ENCODE peak calls at places on chromosomes 12 and 14, in four cellular contexts. One of them, this sample, is unnamed.

GRCh38 chr14:61812347-61813100 is 50.3 kb downstream of the SNAPC1 start:
- DNase-seq in effector memory CD4-positive, alpha-beta T cell: no peak
- DNase-seq in activated CD4-positive, alpha-beta T cell treated with anti-CD3 and anti-CD28 coated beads, Interleukin-2, amount 50 U/mL, for 24 hours: no peak
- DNase-seq in anterior cingulate cortex: peak
- DNase-seq in this sample: peak

GRCh38 chr14:23442721-23443356 is 7.4 kb upstream of the MYH7 start:
- DNase-seq in effector memory CD4-positive, alpha-beta T cell: no peak
- DNase-seq in activated CD4-positive, alpha-beta T cell treated with anti-CD3 and anti-CD28 coated beads, Interleukin-2, amount 50 U/mL, for 24 hours: no peak
- DNase-seq in anterior cingulate cortex: no peak
- DNase-seq in this sample: no peak

GRCh38 chr12:120822832-120823503 is 81.2 kb downstream of the SPPL3 start:
- DNase-seq in effector memory CD4-positive, alpha-beta T cell: no peak
- DNase-seq in activated CD4-positive, alpha-beta T cell treated with anti-CD3 and anti-CD28 coated beads, Interleukin-2, amount 50 U/mL, for 24 hours: no peak
- DNase-seq in anterior cingulate cortex: no peak
- DNase-seq in this sample: no peak

GRCh38 chr12:104669851-104670337 is 213.1 kb downstream of the CHST11 start:
- DNase-seq in effector memory CD4-positive, alpha-beta T cell: peak
- DNase-seq in activated CD4-positive, alpha-beta T cell treated with anti-CD3 and anti-CD28 coated beads, Interleukin-2, amount 50 U/mL, for 24 hours: no peak
- DNase-seq in anterior cingulate cortex: no peak
- DNase-seq in this sample: no peak

GRCh38 chr12:92363295-92364146 is 217.9 kb upstream of the BTG1 start:
- DNase-seq in effector memory CD4-positive, alpha-beta T cell: peak
- DNase-seq in activated CD4-positive, alpha-beta T cell treated with anti-CD3 and anti-CD28 coated beads, Interleukin-2, amount 50 U/mL, for 24 hours: no peak
- DNase-seq in anterior cingulate cortex: peak
- DNase-seq in this sample: peak

GRCh38 chr12:84484796-84485195 is 427.8 kb downstream of the SLC6A15 start:
- DNase-seq in effector memory CD4-positive, alpha-beta T cell: no peak
- DNase-seq in activated CD4-positive, alpha-beta T cell treated with anti-CD3 and anti-CD28 coated beads, Interleukin-2, amount 50 U/mL, for 24 hours: no peak
- DNase-seq in anterior cingulate cortex: no peak
- DNase-seq in this sample: no peak

GRCh38 chr12:127595506-127595905 is 671.5 kb upstream of the TMEM132C start:
- DNase-seq in effector memory CD4-positive, alpha-beta T cell: no peak
- DNase-seq in activated CD4-positive, alpha-beta T cell treated with anti-CD3 and anti-CD28 coated beads, Interleukin-2, amount 50 U/mL, for 24 hours: no peak
- DNase-seq in anterior cingulate cortex: no peak
- DNase-seq in this sample: no peak

GRCh38 chr14:94548131-94548998 is 12.9 kb upstream of the SERPINA4 start:
- DNase-seq in effector memory CD4-positive, alpha-beta T cell: no peak
- DNase-seq in activated CD4-positive, alpha-beta T cell treated with anti-CD3 and anti-CD28 coated beads, Interleukin-2, amount 50 U/mL, for 24 hours: no peak
- DNase-seq in anterior cingulate cortex: no peak
- DNase-seq in this sample: no peak

GRCh38 chr12:54935235-54935951 is 49.2 kb downstream of the TESPA1 start:
- DNase-seq in effector memory CD4-positive, alpha-beta T cell: no peak
- DNase-seq in activated CD4-positive, alpha-beta T cell treated with anti-CD3 and anti-CD28 coated beads, Interleukin-2, amount 50 U/mL, for 24 hours: peak
- DNase-seq in anterior cingulate cortex: no peak
- DNase-seq in this sample: no peak

GRCh38 chr14:52044791-52045522 is 23.9 kb downstream of the NID2 start:
- DNase-seq in effector memory CD4-positive, alpha-beta T cell: no peak
- DNase-seq in activated CD4-positive, alpha-beta T cell treated with anti-CD3 and anti-CD28 coated beads, Interleukin-2, amount 50 U/mL, for 24 hours: no peak
- DNase-seq in anterior cingulate cortex: no peak
- DNase-seq in this sample: no peak

GRCh38 chr12:71838661-71839060 is 898 bp upstream of the TBC1D15 start:
- DNase-seq in effector memory CD4-positive, alpha-beta T cell: no peak
- DNase-seq in activated CD4-positive, alpha-beta T cell treated with anti-CD3 and anti-CD28 coated beads, Interleukin-2, amount 50 U/mL, for 24 hours: no peak
- DNase-seq in anterior cingulate cortex: no peak
- DNase-seq in this sample: no peak

GRCh38 chr14:68806526-68807147 is 13.8 kb upstream of the ZFP36L1 start:
- DNase-seq in effector memory CD4-positive, alpha-beta T cell: no peak
- DNase-seq in activated CD4-positive, alpha-beta T cell treated with anti-CD3 and anti-CD28 coated beads, Interleukin-2, amount 50 U/mL, for 24 hours: no peak
- DNase-seq in anterior cingulate cortex: no peak
- DNase-seq in this sample: no peak